ENCODE peak calls at places on chromosomes 2 and 18, in nine cellular contexts. One of them, this sample, is unnamed.

GRCh38 chr2:101823347-101823791 is 125.9 kb downstream of the MAP4K4 start:
- DNase-seq in HAP-1: peak
- DNase-seq in NK-92 treated with Interleukin-12 subunit alpha and Interleukin-12 subunit beta, amount 100 ng/mL, for 24 hours: peak
- DNase-seq in NAMALWA: peak
- DNase-seq in effector memory CD4-positive, alpha-beta T cell: peak
- DNase-seq in epithelial cell of esophagus: peak
- DNase-seq in NCI-H1092: no peak
- DNase-seq in iris pigment epithelial cell: peak
- DNase-seq in caudate nucleus: no peak
- DNase-seq in this sample: no peak

GRCh38 chr2:203407496-203407895 is 79.3 kb downstream of the ABI2 start:
- DNase-seq in HAP-1: no peak
- DNase-seq in NK-92 treated with Interleukin-12 subunit alpha and Interleukin-12 subunit beta, amount 100 ng/mL, for 24 hours: no peak
- DNase-seq in NAMALWA: no peak
- DNase-seq in effector memory CD4-positive, alpha-beta T cell: no peak
- DNase-seq in epithelial cell of esophagus: no peak
- DNase-seq in NCI-H1092: no peak
- DNase-seq in iris pigment epithelial cell: peak
- DNase-seq in caudate nucleus: no peak
- DNase-seq in this sample: no peak

GRCh38 chr2:37569986-37570688 is 101.3 kb downstream of the CDC42EP3 start:
- DNase-seq in HAP-1: no peak
- DNase-seq in NK-92 treated with Interleukin-12 subunit alpha and Interleukin-12 subunit beta, amount 100 ng/mL, for 24 hours: no peak
- DNase-seq in NAMALWA: no peak
- DNase-seq in effector memory CD4-positive, alpha-beta T cell: no peak
- DNase-seq in epithelial cell of esophagus: no peak
- DNase-seq in NCI-H1092: no peak
- DNase-seq in iris pigment epithelial cell: peak
- DNase-seq in caudate nucleus: no peak
- DNase-seq in this sample: no peak

GRCh38 chr18:52343138-52343537 is 3.1 kb downstream of the DCC start:
- DNase-seq in HAP-1: no peak
- DNase-seq in NK-92 treated with Interleukin-12 subunit alpha and Interleukin-12 subunit beta, amount 100 ng/mL, for 24 hours: no peak
- DNase-seq in NAMALWA: no peak
- DNase-seq in effector memory CD4-positive, alpha-beta T cell: no peak
- DNase-seq in epithelial cell of esophagus: no peak
- DNase-seq in NCI-H1092: no peak
- DNase-seq in iris pigment epithelial cell: no peak
- DNase-seq in caudate nucleus: no peak
- DNase-seq in this sample: no peak

GRCh38 chr2:71327916-71328315 is 3.7 kb upstream of the ZNF638 start:
- DNase-seq in HAP-1: no peak
- DNase-seq in NK-92 treated with Interleukin-12 subunit alpha and Interleukin-12 subunit beta, amount 100 ng/mL, for 24 hours: no peak
- DNase-seq in NAMALWA: no peak
- DNase-seq in effector memory CD4-positive, alpha-beta T cell: no peak
- DNase-seq in epithelial cell of esophagus: no peak
- DNase-seq in NCI-H1092: no peak
- DNase-seq in iris pigment epithelial cell: no peak
- DNase-seq in caudate nucleus: no peak
- DNase-seq in this sample: no peak

GRCh38 chr2:88628569-88628939 is 1.3 kb upstream of the EIF2AK3 start:
- DNase-seq in HAP-1: no peak
- DNase-seq in NK-92 treated with Interleukin-12 subunit alpha and Interleukin-12 subunit beta, amount 100 ng/mL, for 24 hours: no peak
- DNase-seq in NAMALWA: no peak
- DNase-seq in effector memory CD4-positive, alpha-beta T cell: no peak
- DNase-seq in epithelial cell of esophagus: no peak
- DNase-seq in NCI-H1092: no peak
- DNase-seq in iris pigment epithelial cell: no peak
- DNase-seq in caudate nucleus: no peak
- DNase-seq in this sample: no peak

GRCh38 chr2:141770511-141770910 is 360.3 kb downstream of the LRP1B start:
- DNase-seq in HAP-1: peak
- DNase-seq in NK-92 treated with Interleukin-12 subunit alpha and Interleukin-12 subunit beta, amount 100 ng/mL, for 24 hours: no peak
- DNase-seq in NAMALWA: no peak
- DNase-seq in effector memory CD4-positive, alpha-beta T cell: no peak
- DNase-seq in epithelial cell of esophagus: no peak
- DNase-seq in NCI-H1092: no peak
- DNase-seq in iris pigment epithelial cell: no peak
- DNase-seq in caudate nucleus: no peak
- DNase-seq in this sample: no peak

GRCh38 chr18:78838183-78838582 is 141.4 kb upstream of the SALL3 start:
- DNase-seq in HAP-1: no peak
- DNase-seq in NK-92 treated with Interleukin-12 subunit alpha and Interleukin-12 subunit beta, amount 100 ng/mL, for 24 hours: no peak
- DNase-seq in NAMALWA: no peak
- DNase-seq in effector memory CD4-positive, alpha-beta T cell: no peak
- DNase-seq in epithelial cell of esophagus: no peak
- DNase-seq in NCI-H1092: no peak
- DNase-seq in iris pigment epithelial cell: no peak
- DNase-seq in caudate nucleus: no peak
- DNase-seq in this sample: no peak

GRCh38 chr2:9250091-9250490 is 43.5 kb downstream of the ASAP2 start:
- DNase-seq in HAP-1: no peak
- DNase-seq in NK-92 treated with Interleukin-12 subunit alpha and Interleukin-12 subunit beta, amount 100 ng/mL, for 24 hours: no peak
- DNase-seq in NAMALWA: no peak
- DNase-seq in effector memory CD4-positive, alpha-beta T cell: no peak
- DNase-seq in epithelial cell of esophagus: peak
- DNase-seq in NCI-H1092: no peak
- DNase-seq in iris pigment epithelial cell: no peak
- DNase-seq in caudate nucleus: no peak
- DNase-seq in this sample: peak

GRCh38 chr2:97718051-97718882 is 4.9 kb downstream of the ZAP70 start:
- DNase-seq in HAP-1: no peak
- DNase-seq in NK-92 treated with Interleukin-12 subunit alpha and Interleukin-12 subunit beta, amount 100 ng/mL, for 24 hours: peak
- DNase-seq in NAMALWA: peak
- DNase-seq in effector memory CD4-positive, alpha-beta T cell: peak
- DNase-seq in epithelial cell of esophagus: no peak
- DNase-seq in NCI-H1092: no peak
- DNase-seq in iris pigment epithelial cell: no peak
- DNase-seq in caudate nucleus: no peak
- DNase-seq in this sample: no peak

GRCh38 chr2:6526093-6526824 is 339.4 kb downstream of the CMPK2 start:
- DNase-seq in HAP-1: no peak
- DNase-seq in NK-92 treated with Interleukin-12 subunit alpha and Interleukin-12 subunit beta, amount 100 ng/mL, for 24 hours: no peak
- DNase-seq in NAMALWA: peak
- DNase-seq in effector memory CD4-positive, alpha-beta T cell: no peak
- DNase-seq in epithelial cell of esophagus: peak
- DNase-seq in NCI-H1092: peak
- DNase-seq in iris pigment epithelial cell: no peak
- DNase-seq in caudate nucleus: no peak
- DNase-seq in this sample: no peak

GRCh38 chr2:238985931-238986446 is 138.1 kb downstream of the TWIST2 start:
- DNase-seq in HAP-1: no peak
- DNase-seq in NK-92 treated with Interleukin-12 subunit alpha and Interleukin-12 subunit beta, amount 100 ng/mL, for 24 hours: no peak
- DNase-seq in NAMALWA: no peak
- DNase-seq in effector memory CD4-positive, alpha-beta T cell: no peak
- DNase-seq in epithelial cell of esophagus: no peak
- DNase-seq in NCI-H1092: no peak
- DNase-seq in iris pigment epithelial cell: no peak
- DNase-seq in caudate nucleus: no peak
- DNase-seq in this sample: no peak

GRCh38 chr2:38315707-38316333 is 61.3 kb downstream of the ATL2 start:
- DNase-seq in HAP-1: peak
- DNase-seq in NK-92 treated with Interleukin-12 subunit alpha and Interleukin-12 subunit beta, amount 100 ng/mL, for 24 hours: no peak
- DNase-seq in NAMALWA: peak
- DNase-seq in effector memory CD4-positive, alpha-beta T cell: no peak
- DNase-seq in epithelial cell of esophagus: peak
- DNase-seq in NCI-H1092: no peak
- DNase-seq in iris pigment epithelial cell: peak
- DNase-seq in caudate nucleus: no peak
- DNase-seq in this sample: peak

GRCh38 chr2:193847140-193847539 is 1652.4 kb upstream of the TMEFF2 start:
- DNase-seq in HAP-1: no peak
- DNase-seq in NK-92 treated with Interleukin-12 subunit alpha and Interleukin-12 subunit beta, amount 100 ng/mL, for 24 hours: no peak
- DNase-seq in NAMALWA: no peak
- DNase-seq in effector memory CD4-positive, alpha-beta T cell: no peak
- DNase-seq in epithelial cell of esophagus: peak
- DNase-seq in NCI-H1092: no peak
- DNase-seq in iris pigment epithelial cell: peak
- DNase-seq in caudate nucleus: no peak
- DNase-seq in this sample: peak

This sample was measured in GM03348.